ENCODE peak calls at places on chromosomes 6 and 20, in eight cellular contexts. L is transverse colon, M is IMR-90, H is lower leg skin, N is NB4, E is prostate gland, X is GM12891, W is A549. R is an unnamed sample.

GRCh38 chr6:106025655-106026054 is 60.5 kb upstream of the PRDM1 start:
- DNase-seq in L (no peak), M (peak), H (no peak), N (no peak), E (no peak), X (no peak), W (no peak), R (no peak)

GRCh38 chr6:30508890-30509736 is 19.8 kb downstream of the HLA-E start:
- DNase-seq in L (no peak), M (peak), H (peak), N (peak), E (no peak), X (no peak), W (no peak), R (no peak)

GRCh38 chr20:58472273-58473018 is 42.8 kb downstream of the APCDD1L start:
- DNase-seq in L (no peak), M (no peak), H (no peak), N (no peak), E (no peak), X (no peak), W (no peak), R (no peak)

GRCh38 chr6:12548526-12548925 is 168.0 kb upstream of the PHACTR1 start:
- DNase-seq in L (no peak), M (peak), H (no peak), N (no peak), E (no peak), X (no peak), W (no peak), R (no peak)

GRCh38 chr6:85580878-85581267 is 12.8 kb downstream of the SNX14 start:
- DNase-seq in L (no peak), M (peak), H (no peak), N (no peak), E (no peak), X (no peak), W (peak), R (peak)

GRCh38 chr20:61493798-61494305 is 241.8 kb downstream of the CDH4 start:
- DNase-seq in L (no peak), M (no peak), H (peak), N (no peak), E (no peak), X (no peak), W (no peak), R (no peak)

GRCh38 chr6:116866281-116866871 is 10.7 kb upstream of the RFX6 start:
- DNase-seq in L (no peak), M (peak), H (no peak), N (peak), E (no peak), X (no peak), W (no peak), R (no peak)

GRCh38 chr20:57682184-57683038 is 27.4 kb downstream of the PMEPA1 start:
- DNase-seq in L (peak), M (no peak), H (no peak), N (no peak), E (no peak), X (no peak), W (no peak), R (no peak)

GRCh38 chr6:41645007-41645618 is 6.8 kb downstream of the MDFI start:
- DNase-seq in L (no peak), M (no peak), H (no peak), N (no peak), E (no peak), X (no peak), W (no peak), R (no peak)

GRCh38 chr6:26054937-26055669 is 32.1 kb upstream of the HFE start:
- DNase-seq in L (peak), M (peak), H (peak), N (peak), E (peak), X (no peak), W (peak), R (peak)

DNA sequence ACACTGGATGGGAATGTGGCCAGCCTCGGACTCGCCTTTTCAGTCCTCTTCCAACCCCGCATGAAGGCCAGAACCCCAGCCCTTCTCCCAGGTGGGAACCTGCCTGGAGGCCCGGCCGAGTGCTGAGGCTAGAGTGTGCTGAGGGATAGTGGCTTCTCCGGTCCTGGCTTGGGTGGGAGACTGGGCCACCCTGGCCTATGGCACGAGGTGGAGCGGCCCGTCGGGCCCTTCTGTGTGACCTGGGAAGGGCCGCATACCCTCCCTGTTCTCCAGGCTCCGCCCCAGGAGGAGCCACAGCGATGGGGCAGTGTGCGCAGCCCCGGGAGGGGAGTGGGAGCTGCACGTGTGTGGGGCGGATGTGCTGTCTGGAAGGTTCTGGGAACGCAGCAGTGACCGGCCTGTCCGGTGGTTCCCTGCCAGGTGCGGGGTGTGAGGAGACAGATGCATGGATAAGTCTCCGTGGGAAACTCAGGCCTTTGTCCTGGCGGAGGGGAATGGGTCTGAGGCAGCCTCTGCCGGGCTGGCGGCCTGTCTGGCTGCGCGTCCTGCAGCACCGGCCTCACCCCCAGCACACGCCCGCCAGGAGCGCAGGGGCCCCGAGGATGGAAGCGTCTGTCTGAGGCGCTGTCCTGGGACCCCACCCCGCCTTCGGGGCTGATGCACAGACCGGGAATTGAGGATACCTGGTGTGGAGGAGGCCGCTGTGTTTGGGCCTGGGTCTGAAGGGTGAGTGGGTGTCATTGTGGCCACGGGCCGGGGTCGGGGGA is 1.1 kb upstream of the BHLHE23 start:
- DNase-seq in L (no peak), M (no peak), H (no peak), N (no peak), E (no peak), X (no peak), W (no peak), R (no peak)
- TF ChIP-seq POLR2A in L (no peak), M (no peak), H (no peak), N (no peak), E (no peak), X (no peak), W (no peak), R (no peak)

GRCh38 chr6:132512638-132513632 is at the start of gene STX7:
- DNase-seq in L (peak), M (peak), H (peak), N (peak), E (peak), X (peak), W (peak), R (peak)
- TF ChIP-seq POLR2A in L (peak), M (no peak), H (peak), N (peak), E (peak), X (peak), W (peak), R (peak)

GRCh38 chr20:35662541-35662940 is 2.2 kb downstream of the CPNE1 start:
- DNase-seq in L (no peak), M (no peak), H (no peak), N (no peak), E (no peak), X (no peak), W (no peak), R (no peak)

GRCh38 chr20:35663516-35663812 is 1.2 kb downstream of the CPNE1 start:
- DNase-seq in L (no peak), M (peak), H (no peak), N (no peak), E (no peak), X (no peak), W (no peak), R (no peak)

GRCh38 chr20:35665949-35666288 is 1.2 kb upstream of the CPNE1 start:
- DNase-seq in L (no peak), M (no peak), H (no peak), N (no peak), E (no peak), X (no peak), W (no peak), R (no peak)

GRCh38 chr20:35664544-35665206 is at the start of the genes CPNE1 and RBM12:
- DNase-seq in L (peak), M (peak), H (peak), N (peak), E (peak), X (peak), W (peak), R (peak)

DNA sequence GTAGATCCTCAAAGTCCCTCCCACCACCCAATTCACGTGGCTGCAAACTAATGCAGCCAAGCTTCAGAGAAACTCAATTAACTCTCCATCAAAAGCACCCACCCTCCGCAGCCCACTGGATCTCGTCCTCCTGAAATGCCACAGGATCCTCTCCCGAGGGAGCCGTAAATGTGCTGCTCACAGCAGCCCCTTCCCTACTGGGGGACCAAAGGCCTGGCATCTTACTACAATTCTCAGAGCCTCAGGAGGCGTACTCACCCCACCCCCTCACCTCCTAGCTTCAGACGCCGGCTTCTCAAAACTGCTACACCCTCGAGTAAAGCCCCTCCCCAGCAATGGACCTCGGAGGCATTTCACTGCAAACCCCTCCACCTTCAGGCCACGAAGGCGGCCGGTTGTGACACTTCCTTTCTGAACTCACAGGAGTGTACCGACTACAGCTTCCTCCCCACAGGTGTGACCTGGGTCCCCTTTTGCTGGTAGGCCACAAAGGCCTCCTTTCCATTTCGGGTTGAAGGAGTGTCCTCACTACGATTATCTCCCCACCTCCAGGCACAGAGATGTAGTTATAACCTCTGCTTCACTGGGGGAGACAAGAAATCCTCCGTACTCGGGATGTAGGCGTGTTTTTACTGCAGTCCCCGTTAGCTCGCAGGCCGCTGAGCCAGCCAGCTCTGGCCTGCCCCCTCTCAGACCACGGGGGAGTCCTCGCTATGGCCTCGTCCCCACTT is 722 bp downstream of the CPNE1 start:
- DNase-seq in L (peak), M (peak), H (peak), N (peak), E (peak), X (peak), W (peak), R (peak)
- TF ChIP-seq POLR2A in L (no peak), M (no peak), H (no peak), N (no peak), E (no peak), X (no peak), W (peak), R (no peak)

GRCh38 chr6:44060622-44061374 is 66.5 kb downstream of the MRPL14 start:
- DNase-seq in L (no peak), M (no peak), H (no peak), N (no peak), E (no peak), X (no peak), W (no peak), R (no peak)

GRCh38 chr6:44057238-44057930 is 69.9 kb downstream of the MRPL14 start:
- DNase-seq in L (no peak), M (peak), H (no peak), N (no peak), E (no peak), X (no peak), W (no peak), R (no peak)

GRCh38 chr6:44057931-44058616 is 69.2 kb downstream of the MRPL14 start:
- DNase-seq in L (no peak), M (peak), H (no peak), N (no peak), E (no peak), X (no peak), W (no peak), R (no peak)

GRCh38 chr6:44059359-44060342 is 67.6 kb downstream of the MRPL14 start:
- DNase-seq in L (no peak), M (peak), H (no peak), N (peak), E (no peak), X (no peak), W (no peak), R (no peak)

DNA sequence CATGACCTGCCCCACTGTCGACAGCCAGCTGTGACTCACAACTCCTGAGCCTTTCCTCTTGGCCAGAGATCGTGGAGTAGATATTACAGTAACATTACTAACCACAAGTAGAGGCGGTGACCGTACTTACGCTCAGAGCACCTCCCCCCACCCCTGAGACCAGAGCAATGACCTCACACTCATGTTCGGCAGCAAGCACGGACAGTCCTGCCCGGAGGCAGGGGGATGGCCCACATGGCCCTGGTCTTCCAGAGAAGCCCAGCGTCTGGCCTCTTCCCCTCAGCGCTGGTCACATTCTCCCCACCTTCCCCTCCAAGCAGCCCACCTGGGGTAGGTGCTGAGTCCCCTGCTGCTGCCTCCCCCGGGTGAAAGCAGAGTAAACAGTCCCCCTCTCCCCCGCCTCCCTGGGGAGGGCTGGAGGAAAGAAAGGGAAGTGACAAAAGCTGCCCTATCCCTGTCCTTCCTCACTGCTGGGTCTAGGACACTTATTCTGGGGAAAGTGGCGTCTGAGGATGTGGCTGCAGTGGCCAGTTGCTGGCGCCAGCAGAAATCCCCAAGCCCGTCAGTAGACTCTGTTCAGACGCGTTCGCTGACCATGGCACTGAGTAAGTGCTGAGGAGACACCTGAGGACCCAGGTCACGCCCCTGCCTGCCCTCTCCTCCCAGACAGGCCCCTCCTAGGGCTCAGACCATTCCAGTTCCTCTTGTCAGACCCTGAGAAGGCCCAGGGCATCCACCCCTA is 68.5 kb downstream of the MRPL14 start:
- DNase-seq in L (peak), M (peak), H (peak), N (peak), E (peak), X (peak), W (peak), R (no peak)
- TF ChIP-seq POLR2A in L (no peak), M (peak), H (no peak), N (no peak), E (no peak), X (no peak), W (no peak), R (peak)